ENCODE peak calls at places on chromosomes 13 and 19, in seven cellular contexts. P, O, S, D, X, B and G are unnamed samples.

GRCh38 chr13:94192576-94192975 is 286.9 kb downstream of the DCT start:
- DNase-seq in P (no peak), S (no peak), D (no peak), O (peak; percentile 13), B (no peak), X (no peak), G (peak; percentile 52)

GRCh38 chr13:94858856-94859811 is 146.8 kb upstream of the SOX21 start:
- DNase-seq in P (peak; percentile 24), X (peak; percentile 66), O (no peak), S (peak; percentile 74), D (peak; percentile 49), B (no peak), G (no peak)

GRCh38 chr19:29311391-29311790 is 98.4 kb upstream of the UQCRFS1 start:
- DNase-seq in P (no peak), S (no peak), D (no peak), O (no peak), B (no peak), X (no peak), G (no peak)

GRCh38 chr13:42899266-42899665 is 92.8 kb downstream of the EPSTI1 start:
- DNase-seq in D (no peak), P (no peak), O (no peak), S (no peak), B (no peak), X (no peak), G (no peak)

GRCh38 chr19:2495130-2495641 is 19.3 kb downstream of the GADD45B start:
- DNase-seq in B (no peak), S (peak; percentile 95), O (peak; percentile 81), D (no peak), X (peak; percentile 92), P (peak; percentile 59), G (no peak)

GRCh38 chr13:74299688-74300087 is 165.5 kb upstream of the KLF12 start:
- DNase-seq in P (no peak), D (no peak), O (no peak), S (no peak), B (no peak), X (no peak), G (no peak)

GRCh38 chr13:28680541-28680940 is 21.6 kb downstream of the POMP start:
- DNase-seq in O (no peak), B (no peak), D (no peak), X (no peak), S (no peak), P (no peak), G (no peak)

GRCh38 chr13:89822467-89822866 is 1525.0 kb upstream of the MIR17HG start:
- DNase-seq in O (no peak), S (no peak), B (no peak), P (no peak), X (no peak), D (no peak), G (no peak)

GRCh38 chr13:95540848-95541247 is 11.7 kb upstream of the CLDN10 start:
- DNase-seq in O (no peak), X (no peak), D (no peak), B (no peak), S (no peak), P (no peak), G (no peak)

GRCh38 chr19:55312621-55313117 is 12.5 kb downstream of the TMEM150B start:
- DNase-seq in D (no peak), S (no peak), P (no peak), B (no peak), X (no peak), O (no peak), G (no peak)

GRCh38 chr13:65966991-65967451 is 1263.1 kb downstream of the PCDH9 start:
- DNase-seq in P (no peak), O (peak; percentile 66), S (no peak), B (no peak), X (no peak), D (no peak), G (peak; percentile 58)

GRCh38 chr19:47240996-47241918 is 10.3 kb upstream of the BBC3 start:
- DNase-seq in S (no peak), P (peak; percentile 76), X (no peak), D (no peak), O (peak; percentile 83), B (no peak), G (no peak)

GRCh38 chr13:114320065-114320464 is 5.8 kb downstream of the CHAMP1 start:
- DNase-seq in P (no peak), O (no peak), X (no peak), S (no peak), D (no peak), B (no peak), G (no peak)

GRCh38 chr19:29596885-29597525 is 9.1 kb upstream of the POP4 start:
- DNase-seq in P (no peak), D (no peak), S (no peak), B (peak; percentile 33), O (peak; percentile 64), X (no peak), G (no peak)

GRCh38 chr13:43653980-43654379 is 132.8 kb downstream of the ENOX1 start:
- DNase-seq in P (no peak), X (no peak), O (no peak), B (no peak), S (no peak), D (no peak), G (no peak)

GRCh38 chr19:35436477-35437141 is 11.4 kb upstream of the FFAR2 start:
- DNase-seq in D (no peak), P (peak; percentile 74), B (no peak), O (peak; percentile 55), X (no peak), S (no peak), G (no peak)

GRCh38 chr19:47362321-47362720 is 13.2 kb downstream of the DHX34 start:
- DNase-seq in D (no peak), O (no peak), P (no peak), B (no peak), S (no peak), X (no peak), G (no peak)

GRCh38 chr19:29680447-29680846 is 15.2 kb downstream of the PLEKHF1 start:
- DNase-seq in D (no peak), B (no peak), P (no peak), X (peak; percentile 71), S (no peak), O (no peak), G (no peak)

GRCh38 chr19:52297601-52298358 is 811 bp downstream of the ZNF480 start:
- DNase-seq in S (no peak), O (no peak), B (no peak), D (no peak), P (no peak), X (no peak), G (no peak)

DNA sequence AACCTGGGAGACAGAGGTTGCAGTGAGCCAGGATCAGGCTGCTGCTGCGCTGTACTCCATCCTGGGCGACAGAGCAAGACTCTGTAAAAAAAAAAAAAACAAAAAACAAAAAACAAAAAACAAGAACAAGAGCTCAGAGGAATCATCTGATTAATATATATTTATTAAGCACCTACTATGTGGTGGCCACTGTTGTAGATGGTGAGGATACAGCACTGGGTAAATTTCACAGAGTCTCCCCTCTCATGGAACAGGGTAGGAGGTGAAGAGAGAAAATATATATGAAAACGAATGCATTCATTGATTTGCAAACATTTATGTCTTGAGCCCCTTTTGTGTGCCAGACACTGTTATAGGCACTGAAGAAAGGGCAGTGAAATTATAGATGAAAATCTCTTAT is 5.9 kb upstream of the SERTAD1 start:
- DNase-seq in D (no peak), O (no peak), S (no peak), P (no peak), B (no peak), X (no peak), G (no peak)
- H3K27ac ChIP-seq in D (no peak overlapping the region), O (no peak overlapping the region), S (peak overlapping the region; percentile 84), P (peak overlapping the region; percentile 89), B (peak overlapping the region; percentile 44), X (no peak overlapping the region), G (no peak overlapping the region)

DNA sequence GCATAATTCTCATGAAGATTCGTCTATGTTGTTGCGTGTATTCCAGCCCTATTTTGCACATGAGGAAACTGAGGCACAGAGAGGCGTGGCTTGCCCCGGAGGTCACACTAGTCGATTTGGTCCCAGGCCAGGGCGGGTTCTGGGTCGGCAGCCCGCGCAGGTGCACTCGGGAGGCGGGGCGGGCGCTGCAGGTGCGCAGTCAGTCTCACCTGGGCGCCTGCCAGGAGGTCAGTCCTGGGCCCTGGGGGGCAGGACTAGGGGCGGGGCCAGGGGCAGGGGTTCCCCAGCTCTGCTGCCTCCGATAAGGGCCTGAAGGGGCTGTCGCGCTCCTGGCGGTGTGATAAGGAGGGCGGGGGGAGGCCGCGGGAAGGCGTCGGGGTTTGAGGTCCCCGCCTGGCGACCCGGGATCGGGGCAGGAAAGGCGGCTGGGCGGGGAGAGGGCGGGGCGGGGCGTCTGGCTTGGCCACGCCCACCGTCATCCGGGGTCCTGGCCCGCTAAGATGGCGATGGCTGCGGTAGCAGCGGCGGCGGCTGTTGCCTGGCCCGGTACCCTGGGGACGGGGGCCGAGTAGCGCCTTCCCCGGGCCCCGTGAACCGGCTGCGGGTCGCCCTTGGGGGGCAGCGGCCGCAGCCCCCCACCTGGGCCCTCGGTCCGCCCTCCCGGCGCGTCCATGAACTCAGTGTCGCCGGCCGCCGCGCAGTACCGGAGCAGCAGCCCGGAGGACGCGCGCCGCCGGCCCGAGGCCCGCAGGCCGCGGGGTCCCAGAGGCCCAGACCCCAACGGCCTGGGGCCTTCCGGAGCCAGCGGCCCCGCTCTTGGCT is at the start of gene ATG4D:
- DNase-seq in O (peak; percentile 60), B (no peak), D (peak; percentile 41), P (peak; percentile 87), X (peak; percentile 92), S (peak; percentile 85), G (no peak)
- H3K27ac ChIP-seq in O (peak within 1 kb of the TSS; percentile 91), B (peak within 1 kb of the TSS; percentile 69), D (peak within 1 kb of the TSS; percentile 90), P (no peak within 1 kb of the TSS), X (peak within 1 kb of the TSS; percentile 81), S (peak within 1 kb of the TSS; percentile 90), G (no peak within 1 kb of the TSS)

DNA sequence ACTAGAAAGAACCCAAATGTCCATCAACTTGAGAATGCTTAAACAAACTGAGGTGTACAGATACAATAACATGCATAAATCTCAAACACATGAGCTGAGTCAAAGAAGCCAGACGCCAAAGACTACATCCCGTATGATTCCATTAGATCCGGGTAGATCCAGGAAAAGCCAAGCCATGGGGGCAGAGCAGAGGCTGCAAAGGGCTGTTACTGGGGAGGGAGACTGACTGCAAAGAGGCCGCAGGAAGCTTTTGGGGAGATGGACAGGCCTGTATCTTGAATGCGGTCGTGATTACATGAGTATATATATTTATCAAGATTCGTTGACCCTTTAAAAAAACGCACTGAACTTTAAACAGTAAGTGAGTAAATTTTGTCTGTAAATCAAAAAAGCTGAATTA is 28.7 kb downstream of the GGACT start:
- DNase-seq in X (no peak), S (no peak), O (no peak), P (no peak), B (no peak), D (no peak), G (no peak)
- H3K27ac ChIP-seq in X (peak overlapping the region; percentile 34), S (no peak overlapping the region), O (no peak overlapping the region), P (no peak overlapping the region), B (no peak overlapping the region), D (peak overlapping the region; percentile 93), G (no peak overlapping the region)

DNA sequence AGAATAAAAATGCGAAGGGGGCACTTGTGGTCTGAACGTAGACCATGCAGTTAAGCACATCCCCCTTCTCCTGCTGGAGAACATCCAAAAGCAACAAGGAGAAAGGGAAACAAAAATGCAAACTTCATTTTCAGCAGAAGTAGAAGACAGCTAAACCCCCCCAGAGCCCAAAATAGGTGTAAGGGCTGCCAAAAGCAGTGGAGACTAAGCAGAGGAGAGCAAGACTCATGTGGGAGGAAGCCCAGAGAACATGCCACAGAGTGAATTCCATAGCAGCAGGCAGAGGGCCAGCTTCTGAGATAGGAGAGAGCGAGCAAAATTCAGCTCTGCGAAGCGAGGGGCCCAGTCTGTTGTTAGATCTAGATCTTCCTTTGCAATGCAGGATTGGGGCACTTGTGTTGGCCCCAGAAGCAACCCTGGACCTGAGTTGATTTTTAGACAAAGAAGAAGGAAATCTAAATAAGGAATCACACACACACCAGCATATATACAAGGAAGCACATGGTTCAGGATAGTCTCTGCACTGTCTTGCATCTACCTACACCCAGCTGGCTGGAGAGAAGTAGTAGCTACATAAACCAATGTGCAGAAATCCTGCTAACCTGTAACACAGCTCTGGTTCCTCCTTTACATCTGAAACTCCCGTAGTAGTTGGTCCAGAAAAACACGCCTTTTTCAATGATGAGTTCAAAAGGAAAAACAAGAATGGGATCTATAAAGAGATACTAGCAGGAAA is 199.6 kb downstream of the SPRY2 start:
- DNase-seq in D (no peak), B (no peak), O (no peak), P (no peak), X (no peak), S (peak; percentile 73), G (no peak)
- H3K27ac ChIP-seq in D (peak overlapping the region; percentile 54), B (peak overlapping the region; percentile 83), O (no peak overlapping the region), P (no peak overlapping the region), X (no peak overlapping the region), S (peak overlapping the region; percentile 69), G (no peak overlapping the region)